ENCODE peak calls at places on chromosomes 3 and 15, in six cellular contexts. H is transverse colon, L is right atrium auricular region, J is epithelial cell of esophagus, G is MM.1S, R is endothelial cell. C is an unnamed sample.
A peak's percentile ranks its signal among the peaks of the same experiment; 100 is the strongest.

GRCh38 chr3:119872773-119873172 is 90.9 kb downstream of the NR1I2 start:
- DNase-seq in H (no peak), L (no peak), J (no peak), G (no peak), R (no peak), C (no peak)

GRCh38 chr15:63598467-63599400 is 1.5 kb downstream of the FBXL22 start:
- DNase-seq in H (peak; percentile 79), L (no peak), J (no peak), G (no peak), R (no peak), C (no peak)

GRCh38 chr3:171788546-171789351 is 21.5 kb downstream of the PLD1 start:
- DNase-seq in H (no peak), L (no peak), J (peak; percentile 94), G (no peak), R (no peak), C (no peak)

GRCh38 chr3:53885239-53885638 is 3.3 kb upstream of the ACTR8 start:
- DNase-seq in H (no peak), L (no peak), J (peak; percentile 40), G (no peak), R (no peak), C (no peak)

GRCh38 chr3:173371848-173372487 is 25.6 kb upstream of the NLGN1 start:
- DNase-seq in H (no peak), L (no peak), J (peak; percentile 43), G (peak; percentile 38), R (peak; percentile 40), C (no peak)

GRCh38 chr3:88033806-88034205 is 25.0 kb downstream of the CGGBP1 start:
- DNase-seq in H (no peak), L (no peak), J (no peak), G (no peak), R (no peak), C (no peak)

GRCh38 chr3:69403406-69403934 is 17.6 kb upstream of the FRMD4B start:
- DNase-seq in H (no peak), L (no peak), J (peak; percentile 81), G (no peak), R (no peak), C (no peak)

GRCh38 chr3:46490338-46491084 is 7.3 kb upstream of the RTP3 start:
- DNase-seq in H (no peak), L (no peak), J (no peak), G (no peak), R (no peak), C (no peak)

GRCh38 chr3:109122690-109123089 is 4.8 kb upstream of the MORC1 start:
- DNase-seq in H (no peak), L (no peak), J (no peak), G (no peak), R (no peak), C (no peak)

GRCh38 chr15:49946681-49947080 is 172.4 kb downstream of the ATP8B4 start:
- DNase-seq in H (no peak), L (no peak), J (peak; percentile 4), G (no peak), R (no peak), C (no peak)

GRCh38 chr3:151383111-151383510 is 1.4 kb downstream of the P2RY12 start:
- DNase-seq in H (no peak), L (no peak), J (no peak), G (no peak), R (no peak), C (no peak)

GRCh38 chr15:35626531-35626930 is 80.6 kb upstream of the DPH6 start:
- DNase-seq in H (no peak), L (no peak), J (no peak), G (no peak), R (no peak), C (no peak)

DNA sequence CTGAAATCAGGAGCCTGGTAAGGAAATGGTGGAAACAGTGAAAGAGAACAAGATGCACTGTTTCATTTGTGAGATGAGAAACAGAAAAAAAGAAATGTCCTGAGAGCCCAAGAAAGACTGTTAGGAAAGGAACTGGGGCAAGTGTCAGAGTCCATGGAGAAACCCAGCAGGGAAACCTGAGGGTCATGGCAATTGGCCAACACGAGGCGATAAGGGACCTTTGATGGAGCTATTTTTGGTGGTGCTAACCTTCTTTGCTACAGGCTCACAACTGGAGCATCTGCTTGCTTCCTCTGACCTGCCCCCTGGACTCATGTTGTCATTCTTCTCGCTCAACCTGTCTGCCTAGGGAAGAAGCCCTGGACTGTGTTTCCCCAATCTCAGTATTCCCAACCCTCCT is 4.2 kb upstream of the TMEM41A start:
- DNase-seq in H (no peak), L (no peak), J (no peak), G (no peak), R (no peak), C (no peak)
- TF ChIP-seq CTCF in H (no peak), L (no peak), J (no peak), G (no peak), R (no peak), C (no peak)

DNA sequence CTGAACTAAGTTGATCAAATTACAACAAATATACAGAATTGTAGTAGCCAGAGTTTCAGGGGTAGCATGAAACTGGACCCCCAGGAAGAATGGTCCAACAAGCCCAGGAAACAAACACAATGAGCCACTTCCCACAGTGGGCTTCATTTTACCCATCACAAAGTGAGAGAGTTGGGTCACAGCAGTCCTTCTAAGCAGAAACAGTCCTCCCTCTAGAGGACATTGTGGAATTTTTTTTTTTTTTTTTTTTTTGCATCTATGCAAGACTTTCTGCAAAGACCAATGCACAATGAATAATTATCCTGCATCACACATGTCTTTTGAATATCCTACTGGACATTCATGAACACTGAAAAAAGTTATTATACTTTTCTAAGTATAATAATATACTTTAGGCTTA is 73.8 kb upstream of the ATP13A5 start:
- DNase-seq in H (no peak), L (no peak), J (peak; percentile 11), G (peak; percentile 12), R (no peak), C (no peak)
- TF ChIP-seq CTCF in H (no peak), L (peak; percentile 14), J (peak; percentile 45), G (peak; percentile 26), R (peak; percentile 66), C (no peak)

DNA sequence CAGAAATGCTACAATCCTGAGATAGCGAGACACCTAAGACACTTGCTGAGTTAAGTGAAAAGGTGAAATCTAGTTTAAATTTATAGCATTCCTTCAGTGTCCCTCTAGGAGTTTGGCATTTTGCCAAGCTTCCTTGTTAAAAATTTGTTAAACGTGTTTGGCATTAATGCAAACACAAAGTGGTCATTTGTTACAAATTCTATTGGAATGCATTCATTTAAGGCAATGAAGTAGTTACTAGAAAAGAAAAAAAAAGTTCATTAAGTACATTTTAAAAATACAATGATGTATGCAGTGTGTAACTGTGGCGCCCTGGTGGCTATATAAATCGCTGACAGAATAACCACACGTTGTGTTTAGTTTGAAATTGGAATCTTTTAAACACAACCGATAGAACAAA is 31.3 kb upstream of the WNT5A start:
- DNase-seq in H (no peak), L (no peak), J (peak; percentile 15), G (no peak), R (no peak), C (no peak)
- TF ChIP-seq CTCF in H (no peak), L (no peak), J (no peak), G (no peak), R (no peak), C (no peak)

GRCh38 chr15:27336676-27337075 is 365.7 kb downstream of the GABRG3 start:
- DNase-seq in H (no peak), L (no peak), J (no peak), G (no peak), R (no peak), C (no peak)

GRCh38 chr15:27342991-27343390 is 372.0 kb downstream of the GABRG3 start:
- DNase-seq in H (no peak), L (no peak), J (no peak), G (no peak), R (no peak), C (no peak)

GRCh38 chr15:27339138-27339537 is 368.2 kb downstream of the GABRG3 start:
- DNase-seq in H (no peak), L (no peak), J (no peak), G (no peak), R (no peak), C (no peak)

GRCh38 chr15:27341780-27342343 is 370.9 kb downstream of the GABRG3 start:
- DNase-seq in H (no peak), L (no peak), J (no peak), G (no peak), R (no peak), C (no peak)
- TF ChIP-seq CTCF in H (no peak), L (no peak), J (no peak), G (no peak), R (no peak), C (no peak)

DNA sequence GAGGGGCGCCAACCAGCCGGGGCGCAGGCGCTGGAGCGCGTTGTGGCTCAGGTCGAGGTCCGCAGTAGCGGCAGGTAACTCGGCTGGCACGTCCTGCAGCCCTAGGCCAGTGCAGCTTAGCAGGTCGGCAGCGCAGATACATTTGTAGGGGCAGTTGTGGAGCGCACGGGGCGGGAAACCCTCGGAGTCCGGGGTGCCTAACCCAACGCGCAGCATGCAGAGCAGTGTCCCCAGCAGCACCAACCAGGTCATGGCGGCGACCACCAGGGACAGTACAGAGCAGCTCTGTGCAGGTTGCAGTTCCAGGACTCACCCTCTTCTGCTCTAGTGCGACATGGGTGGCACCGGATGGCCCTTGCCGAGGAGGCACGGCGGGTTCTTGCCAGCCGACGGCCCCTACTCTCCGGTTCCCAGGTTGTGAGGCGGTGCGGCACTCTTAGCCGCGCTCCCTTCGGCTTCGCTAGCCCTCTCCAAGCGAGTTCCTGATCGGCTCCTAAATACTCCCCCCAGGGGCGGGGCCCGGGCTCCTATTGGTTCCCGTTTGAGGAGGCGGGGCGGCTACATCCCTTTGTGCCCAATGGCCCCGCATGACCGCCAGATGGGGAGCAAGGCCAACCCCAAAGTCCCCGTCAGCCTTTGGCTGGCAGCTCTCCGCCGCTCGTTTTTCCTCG is at the start of gene AMIGO3:
- DNase-seq in H (peak; percentile 97), L (peak; percentile 97), J (peak; percentile 96), G (peak; percentile 80), R (peak; percentile 91), C (peak; percentile 95)
- TF ChIP-seq CTCF in H (peak; percentile 78), L (peak; percentile 28), J (peak; percentile 14), G (peak; percentile 30), R (peak; percentile 59), C (peak; percentile 49)

GRCh38 chr3:133364704-133365103 is 35.2 kb upstream of the BFSP2 start:
- DNase-seq in H (no peak), L (no peak), J (no peak), G (no peak), R (no peak), C (no peak)

GRCh38 chr3:133361011-133361410 is 38.8 kb upstream of the BFSP2 start:
- DNase-seq in H (no peak), L (no peak), J (peak; percentile 69), G (no peak), R (no peak), C (no peak)

GRCh38 chr3:133360476-133360875 is 39.4 kb upstream of the BFSP2 start:
- DNase-seq in H (no peak), L (no peak), J (no peak), G (no peak), R (no peak), C (no peak)

GRCh38 chr3:133361435-133361834 is 38.4 kb upstream of the BFSP2 start:
- DNase-seq in H (no peak), L (no peak), J (no peak), G (no peak), R (no peak), C (no peak)

GRCh38 chr3:133362539-133362938 is 37.3 kb upstream of the BFSP2 start:
- DNase-seq in H (no peak), L (no peak), J (no peak), G (no peak), R (no peak), C (no peak)
- TF ChIP-seq CTCF in H (no peak), L (no peak), J (no peak), G (no peak), R (no peak), C (no peak)

GRCh38 chr3:128621931-128622330 is 28.7 kb downstream of the RPN1 start:
- DNase-seq in H (no peak), L (no peak), J (no peak), G (no peak), R (no peak), C (no peak)
- TF ChIP-seq CTCF in H (no peak), L (no peak), J (no peak), G (no peak), R (no peak), C (no peak)